ENCODE peak calls at places on chromosomes 1 and 21, in seven cellular contexts. B, E, K, F, M, T and Y are unnamed samples.

GRCh38 chr1:154923695-154924094 is 12.8 kb downstream of the PMVK start:
- DNase-seq in M (no peak), K (no peak), T (no peak), B (no peak), E (no peak), F (no peak), Y (no peak)

GRCh38 chr1:233025566-233025965 is 75.2 kb downstream of the NTPCR start:
- DNase-seq in M (no peak), E (no peak), F (no peak), K (no peak), T (no peak), B (no peak), Y (no peak)

GRCh38 chr21:14838400-14838799 is 226.4 kb downstream of the NRIP1 start:
- DNase-seq in M (no peak), T (no peak), K (no peak), E (no peak), F (no peak), B (no peak), Y (no peak)

GRCh38 chr1:8699679-8700078 is 117.8 kb downstream of the RERE start:
- DNase-seq in T (no peak), F (no peak), M (no peak), B (no peak), K (no peak), E (no peak), Y (no peak)

GRCh38 chr1:50329332-50329932 is 93.8 kb downstream of the DMRTA2 start:
- DNase-seq in F (no peak), E (no peak), B (no peak), T (no peak), K (no peak), M (no peak), Y (peak)

GRCh38 chr1:9207086-9207485 is 27.5 kb upstream of the H6PD start:
- DNase-seq in T (no peak), B (no peak), M (no peak), F (peak), E (no peak), K (no peak), Y (no peak)

GRCh38 chr1:53572061-53572801 is 113.0 kb downstream of the DMRTB1 start:
- DNase-seq in K (no peak), B (no peak), M (no peak), T (no peak), E (peak), F (no peak), Y (peak)

GRCh38 chr1:5010236-5010635 is 355.8 kb downstream of the AJAP1 start:
- DNase-seq in B (no peak), K (no peak), F (no peak), M (no peak), T (no peak), E (no peak), Y (no peak)

GRCh38 chr1:152457561-152457960 is 43.5 kb upstream of the CRNN start:
- DNase-seq in K (no peak), E (no peak), T (no peak), B (no peak), M (no peak), F (no peak), Y (no peak)

GRCh38 chr1:226308166-226308722 is 720 bp downstream of the LIN9 start:
- DNase-seq in K (no peak), E (peak), T (no peak), M (no peak), B (no peak), F (peak), Y (peak)

GRCh38 chr1:84653130-84653680 is 37.1 kb downstream of the SSX2IP start:
- DNase-seq in F (no peak), M (no peak), B (no peak), K (no peak), E (peak), T (no peak), Y (no peak)

GRCh38 chr1:26782521-26783212 is 5.1 kb upstream of the PIGV start:
- DNase-seq in E (no peak), K (no peak), F (no peak), T (no peak), B (no peak), M (no peak), Y (no peak)

GRCh38 chr21:44875341-44875740 is 1.9 kb upstream of the PTTG1IP start:
- DNase-seq in F (no peak), M (no peak), T (no peak), B (no peak), K (no peak), E (peak), Y (no peak)

GRCh38 chr1:183476081-183476480 is 3.8 kb downstream of the SMG7 start:
- DNase-seq in B (no peak), M (no peak), E (no peak), K (no peak), T (no peak), F (no peak), Y (no peak)

GRCh38 chr1:15944308-15945010 is 31.4 kb downstream of the ZBTB17 start:
- DNase-seq in M (no peak), B (no peak), E (no peak), F (no peak), T (no peak), K (no peak), Y (peak)

GRCh38 chr1:6355621-6356020 is 37.9 kb downstream of the ACOT7 start:
- DNase-seq in T (no peak), F (no peak), B (no peak), E (no peak), M (no peak), K (no peak), Y (no peak)

GRCh38 chr1:1619917-1620361 is 4.6 kb downstream of the MIB2 start:
- DNase-seq in T (no peak), B (no peak), M (no peak), K (no peak), E (no peak), F (no peak), Y (no peak)